ENCODE peak calls at places on chromosomes 13 and 19, in four cellular contexts. One of them, this sample, is unnamed.
A peak's percentile ranks its signal among the peaks of the same experiment; 100 is the strongest.

GRCh38 chr13:91576590-91576989 is 178.2 kb downstream of the GPC5 start:
- DNase-seq in astrocyte of the spinal cord: no peak
- DNase-seq in right atrium auricular region: no peak
- DNase-seq in tibial nerve: no peak
- DNase-seq in this sample: no peak

GRCh38 chr13:35833571-35834305 is 297.4 kb downstream of the DCLK1 start:
- DNase-seq in astrocyte of the spinal cord: no peak
- DNase-seq in right atrium auricular region: no peak
- DNase-seq in tibial nerve: no peak
- DNase-seq in this sample: no peak

GRCh38 chr19:5094768-5095567 is 126.1 kb downstream of the KDM4B start:
- DNase-seq in astrocyte of the spinal cord: no peak
- DNase-seq in right atrium auricular region: no peak
- DNase-seq in tibial nerve: no peak
- DNase-seq in this sample: no peak

GRCh38 chr19:49497047-49497789 is 984 bp downstream of the RPS11 start:
- DNase-seq in astrocyte of the spinal cord: peak; percentile 50
- DNase-seq in right atrium auricular region: no peak
- DNase-seq in tibial nerve: peak; percentile 51
- DNase-seq in this sample: no peak

GRCh38 chr13:20425819-20426219 is 99.8 kb downstream of the CRYL1 start:
- DNase-seq in astrocyte of the spinal cord: no peak
- DNase-seq in right atrium auricular region: no peak
- DNase-seq in tibial nerve: no peak
- DNase-seq in this sample: no peak

GRCh38 chr19:52369463-52370340 is at the start of gene ZNF880:
- DNase-seq in astrocyte of the spinal cord: peak; percentile 93
- DNase-seq in right atrium auricular region: peak; percentile 93
- DNase-seq in tibial nerve: peak; percentile 89
- DNase-seq in this sample: peak; percentile 77

GRCh38 chr13:50476579-50476978 is 366.9 kb downstream of the DLEU7 start:
- DNase-seq in astrocyte of the spinal cord: no peak
- DNase-seq in right atrium auricular region: no peak
- DNase-seq in tibial nerve: no peak
- DNase-seq in this sample: no peak

GRCh38 chr13:94061316-94061715 is 418.2 kb downstream of the DCT start:
- DNase-seq in astrocyte of the spinal cord: peak; percentile 50
- DNase-seq in right atrium auricular region: no peak
- DNase-seq in tibial nerve: no peak
- DNase-seq in this sample: no peak

GRCh38 chr13:21673592-21674270 is 2.9 kb downstream of the FGF9 start:
- DNase-seq in astrocyte of the spinal cord: no peak
- DNase-seq in right atrium auricular region: no peak
- DNase-seq in tibial nerve: no peak
- DNase-seq in this sample: no peak

GRCh38 chr13:94268661-94269060 is 210.8 kb downstream of the DCT start:
- DNase-seq in astrocyte of the spinal cord: peak; percentile 19
- DNase-seq in right atrium auricular region: no peak
- DNase-seq in tibial nerve: no peak
- DNase-seq in this sample: no peak

GRCh38 chr19:5186293-5187050 is 154.1 kb downstream of the PTPRS start:
- DNase-seq in astrocyte of the spinal cord: peak; percentile 52
- DNase-seq in right atrium auricular region: peak; percentile 64
- DNase-seq in tibial nerve: no peak
- DNase-seq in this sample: no peak

GRCh38 chr19:42469311-42470239 is 26.8 kb upstream of the CXCL17 start:
- DNase-seq in astrocyte of the spinal cord: no peak
- DNase-seq in right atrium auricular region: no peak
- DNase-seq in tibial nerve: no peak
- DNase-seq in this sample: no peak

GRCh38 chr13:97385854-97386253 is 48.1 kb upstream of the RAP2A start:
- DNase-seq in astrocyte of the spinal cord: no peak
- DNase-seq in right atrium auricular region: no peak
- DNase-seq in tibial nerve: no peak
- DNase-seq in this sample: no peak

GRCh38 chr13:77565635-77566034 is 30.1 kb downstream of the SCEL start:
- DNase-seq in astrocyte of the spinal cord: peak; percentile 53
- DNase-seq in right atrium auricular region: no peak
- DNase-seq in tibial nerve: no peak
- DNase-seq in this sample: no peak

GRCh38 chr13:20686863-20687579 is 16.5 kb upstream of the IL17D start:
- DNase-seq in astrocyte of the spinal cord: no peak
- DNase-seq in right atrium auricular region: no peak
- DNase-seq in tibial nerve: no peak
- DNase-seq in this sample: no peak

GRCh38 chr13:102628559-102628958 is 31.8 kb downstream of the TPP2 start:
- DNase-seq in astrocyte of the spinal cord: no peak
- DNase-seq in right atrium auricular region: no peak
- DNase-seq in tibial nerve: no peak
- DNase-seq in this sample: no peak

GRCh38 chr13:44448875-44449274 is 75.3 kb downstream of the SERP2 start:
- DNase-seq in astrocyte of the spinal cord: no peak
- DNase-seq in right atrium auricular region: no peak
- DNase-seq in tibial nerve: no peak
- DNase-seq in this sample: no peak

GRCh38 chr19:42126565-42126964 is 5.7 kb downstream of the POU2F2 start:
- DNase-seq in astrocyte of the spinal cord: no peak
- DNase-seq in right atrium auricular region: no peak
- DNase-seq in tibial nerve: no peak
- DNase-seq in this sample: no peak

GRCh38 chr13:77620138-77620537 is 77.3 kb upstream of the SLAIN1 start:
- DNase-seq in astrocyte of the spinal cord: no peak
- DNase-seq in right atrium auricular region: no peak
- DNase-seq in tibial nerve: no peak
- DNase-seq in this sample: no peak

GRCh38 chr13:46403851-46404731 is 17.0 kb upstream of the RUBCNL start:
- DNase-seq in astrocyte of the spinal cord: no peak
- DNase-seq in right atrium auricular region: no peak
- DNase-seq in tibial nerve: no peak
- DNase-seq in this sample: no peak

GRCh38 chr19:862529-863304 is 3.3 kb downstream of the CFD start:
- DNase-seq in astrocyte of the spinal cord: peak; percentile 36
- DNase-seq in right atrium auricular region: no peak
- DNase-seq in tibial nerve: peak; percentile 68
- DNase-seq in this sample: peak; percentile 88

GRCh38 chr13:79621449-79621848 is 140.5 kb downstream of the NDFIP2 start:
- DNase-seq in astrocyte of the spinal cord: no peak
- DNase-seq in right atrium auricular region: no peak
- DNase-seq in tibial nerve: no peak
- DNase-seq in this sample: no peak

GRCh38 chr19:42091300-42092266 is 15.6 kb downstream of the ZNF574 start:
- DNase-seq in astrocyte of the spinal cord: no peak
- DNase-seq in right atrium auricular region: no peak
- DNase-seq in tibial nerve: no peak
- DNase-seq in this sample: no peak

GRCh38 chr19:31127132-31127967 is 221.9 kb downstream of the TSHZ3 start:
- DNase-seq in astrocyte of the spinal cord: peak; percentile 98
- DNase-seq in right atrium auricular region: no peak
- DNase-seq in tibial nerve: no peak
- DNase-seq in this sample: peak; percentile 88

GRCh38 chr13:44449999-44450821 is 76.6 kb downstream of the SERP2 start:
- DNase-seq in astrocyte of the spinal cord: no peak
- DNase-seq in right atrium auricular region: no peak
- DNase-seq in tibial nerve: no peak
- DNase-seq in this sample: no peak

GRCh38 chr19:38316477-38317067 is 825 bp upstream of the YIF1B start:
- DNase-seq in astrocyte of the spinal cord: no peak
- DNase-seq in right atrium auricular region: no peak
- DNase-seq in tibial nerve: no peak
- DNase-seq in this sample: no peak

GRCh38 chr19:4350726-4351125 is 7.4 kb downstream of the MPND start:
- DNase-seq in astrocyte of the spinal cord: no peak
- DNase-seq in right atrium auricular region: no peak
- DNase-seq in tibial nerve: no peak
- DNase-seq in this sample: peak; percentile 80

GRCh38 chr13:105773887-105774538 is 761.4 kb downstream of the EFNB2 start:
- DNase-seq in astrocyte of the spinal cord: peak; percentile 88
- DNase-seq in right atrium auricular region: no peak
- DNase-seq in tibial nerve: no peak
- DNase-seq in this sample: no peak

GRCh38 chr19:38842439-38843174 is 7.2 kb downstream of the HNRNPL start:
- DNase-seq in astrocyte of the spinal cord: no peak
- DNase-seq in right atrium auricular region: no peak
- DNase-seq in tibial nerve: no peak
- DNase-seq in this sample: no peak

GRCh38 chr13:42997381-42997780 is 5.3 kb upstream of the EPSTI1 start:
- DNase-seq in astrocyte of the spinal cord: peak; percentile 28
- DNase-seq in right atrium auricular region: no peak
- DNase-seq in tibial nerve: no peak
- DNase-seq in this sample: no peak

GRCh38 chr19:9885077-9885552 is 50.0 kb downstream of the PIN1 start:
- DNase-seq in astrocyte of the spinal cord: no peak
- DNase-seq in right atrium auricular region: no peak
- DNase-seq in tibial nerve: no peak
- DNase-seq in this sample: no peak

DNA sequence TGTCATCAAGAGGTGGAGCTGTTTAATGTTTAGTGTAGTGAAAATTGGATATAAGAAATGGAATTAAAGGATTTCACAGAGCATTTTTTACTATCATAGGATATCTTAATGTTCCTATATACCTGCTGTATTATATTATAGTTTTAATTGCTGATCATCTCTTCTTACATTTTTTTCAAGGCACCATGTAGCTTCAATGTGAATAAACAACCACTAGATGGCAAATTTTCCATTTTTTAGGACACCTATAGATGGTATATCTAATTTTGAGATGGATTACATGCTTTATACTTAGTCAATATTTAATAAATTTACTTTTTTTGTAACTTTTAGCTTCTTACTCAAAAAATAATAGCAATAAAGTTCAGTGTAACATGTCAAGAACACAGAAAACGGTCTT is 9.0 kb upstream of the ATXN8OS start:
- DNase-seq in astrocyte of the spinal cord: peak; percentile 23
- DNase-seq in right atrium auricular region: no peak
- DNase-seq in tibial nerve: no peak
- DNase-seq in this sample: no peak
- TF ChIP-seq CTCF in astrocyte of the spinal cord: peak; percentile 47
- TF ChIP-seq CTCF in right atrium auricular region: peak; percentile 46
- TF ChIP-seq CTCF in tibial nerve: no peak
- TF ChIP-seq CTCF in this sample: peak; percentile 59

DNA sequence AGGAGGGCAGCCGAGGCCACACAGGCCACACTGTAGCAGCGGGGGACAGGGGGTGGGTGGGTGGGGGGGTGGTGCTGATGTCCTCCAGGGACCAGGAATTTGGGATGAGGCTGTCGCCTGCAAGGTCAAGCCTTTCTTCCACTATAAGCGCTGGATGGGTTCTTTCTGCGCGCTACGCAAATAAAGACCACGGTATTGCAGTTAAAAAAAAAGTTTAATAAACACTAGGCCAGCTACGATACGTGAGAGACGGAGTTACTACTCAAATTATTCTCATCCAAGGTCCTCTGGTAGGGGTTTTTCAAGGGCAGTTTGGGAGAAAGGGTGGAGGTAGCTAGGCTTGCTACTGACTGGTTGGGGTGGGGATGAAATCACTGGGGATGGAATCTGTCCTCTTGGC is 508 bp upstream of the ZNF44 start:
- DNase-seq in astrocyte of the spinal cord: no peak
- DNase-seq in right atrium auricular region: no peak
- DNase-seq in tibial nerve: no peak
- DNase-seq in this sample: no peak
- TF ChIP-seq CTCF in astrocyte of the spinal cord: no peak
- TF ChIP-seq CTCF in right atrium auricular region: no peak
- TF ChIP-seq CTCF in tibial nerve: no peak
- TF ChIP-seq CTCF in this sample: no peak

GRCh38 chr13:74570834-74571233 is 436.6 kb upstream of the KLF12 start:
- DNase-seq in astrocyte of the spinal cord: peak; percentile 88
- DNase-seq in right atrium auricular region: no peak
- DNase-seq in tibial nerve: no peak
- DNase-seq in this sample: no peak

GRCh38 chr13:74574964-74575728 is 440.9 kb upstream of the KLF12 start:
- DNase-seq in astrocyte of the spinal cord: peak; percentile 13
- DNase-seq in right atrium auricular region: no peak
- DNase-seq in tibial nerve: no peak
- DNase-seq in this sample: no peak

GRCh38 chr13:74571811-74572210 is 437.6 kb upstream of the KLF12 start:
- DNase-seq in astrocyte of the spinal cord: no peak
- DNase-seq in right atrium auricular region: no peak
- DNase-seq in tibial nerve: no peak
- DNase-seq in this sample: no peak

GRCh38 chr13:74575729-74576125 is 441.5 kb upstream of the KLF12 start:
- DNase-seq in astrocyte of the spinal cord: peak; percentile 70
- DNase-seq in right atrium auricular region: peak; percentile 88
- DNase-seq in tibial nerve: peak; percentile 36
- DNase-seq in this sample: peak; percentile 85

DNA sequence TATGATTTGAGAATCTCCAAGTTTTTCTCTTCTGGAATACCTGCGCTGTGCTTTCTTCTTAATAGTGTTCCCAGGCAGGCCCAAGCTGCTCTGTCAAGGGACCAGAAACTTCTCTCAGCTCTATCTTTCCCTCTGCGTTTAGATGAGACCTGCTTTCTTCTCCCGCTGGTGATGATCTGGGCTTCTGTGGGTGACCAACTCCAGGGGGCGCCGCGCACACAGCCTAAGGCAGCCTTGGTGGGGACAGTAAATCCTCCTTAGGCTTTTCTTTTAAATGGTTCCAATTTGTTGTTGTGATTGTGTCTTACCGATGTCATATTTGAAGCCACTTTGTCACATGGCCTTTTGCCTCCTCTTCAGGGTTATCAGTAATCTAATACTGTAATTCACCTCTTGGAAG is 439.4 kb upstream of the KLF12 start:
- DNase-seq in astrocyte of the spinal cord: no peak
- DNase-seq in right atrium auricular region: no peak
- DNase-seq in tibial nerve: no peak
- DNase-seq in this sample: no peak
- TF ChIP-seq CTCF in astrocyte of the spinal cord: peak; percentile 40
- TF ChIP-seq CTCF in right atrium auricular region: peak; percentile 39
- TF ChIP-seq CTCF in tibial nerve: no peak
- TF ChIP-seq CTCF in this sample: peak; percentile 14

GRCh38 chr19:7529246-7529600 is 6.3 kb upstream of the PNPLA6 start:
- DNase-seq in astrocyte of the spinal cord: no peak
- DNase-seq in right atrium auricular region: no peak
- DNase-seq in tibial nerve: no peak
- DNase-seq in this sample: no peak
- TF ChIP-seq CTCF in astrocyte of the spinal cord: no peak
- TF ChIP-seq CTCF in right atrium auricular region: no peak
- TF ChIP-seq CTCF in tibial nerve: no peak
- TF ChIP-seq CTCF in this sample: no peak